ENCODE peak calls at places on chromosomes 16 and 17, in eight cellular contexts. One of them, this sample, is unnamed.

GRCh38 chr17:68462381-68463210 is 5.3 kb upstream of the WIPI1 start:
- DNase-seq in endothelial cell: peak; percentile 66
- DNase-seq in HS-5: peak; percentile 50
- DNase-seq in fibroblast of the aortic adventitia: peak; percentile 91
- DNase-seq in GM18507: peak; percentile 37
- DNase-seq in NCI-H1417: peak; percentile 89
- DNase-seq in RPMI8226: peak; percentile 92
- DNase-seq in frontal cortex: peak; percentile 53
- DNase-seq in this sample: no peak

GRCh38 chr16:69286941-69287713 is 24.0 kb upstream of the VPS4A start:
- DNase-seq in endothelial cell: peak; percentile 28
- DNase-seq in HS-5: peak; percentile 33
- DNase-seq in fibroblast of the aortic adventitia: peak; percentile 88
- DNase-seq in GM18507: peak; percentile 15
- DNase-seq in NCI-H1417: peak; percentile 36
- DNase-seq in RPMI8226: peak; percentile 75
- DNase-seq in frontal cortex: peak; percentile 22
- DNase-seq in this sample: no peak

GRCh38 chr17:76384987-76385891 is 830 bp downstream of the SPHK1 start:
- DNase-seq in endothelial cell: peak; percentile 36
- DNase-seq in HS-5: peak; percentile 25
- DNase-seq in fibroblast of the aortic adventitia: peak; percentile 70
- DNase-seq in GM18507: no peak
- DNase-seq in NCI-H1417: no peak
- DNase-seq in RPMI8226: peak; percentile 29
- DNase-seq in frontal cortex: peak; percentile 73
- DNase-seq in this sample: peak; percentile 61

GRCh38 chr17:77191266-77191665 is 50.5 kb downstream of the SEC14L1 start:
- DNase-seq in endothelial cell: no peak
- DNase-seq in HS-5: no peak
- DNase-seq in fibroblast of the aortic adventitia: no peak
- DNase-seq in GM18507: no peak
- DNase-seq in NCI-H1417: no peak
- DNase-seq in RPMI8226: no peak
- DNase-seq in frontal cortex: no peak
- DNase-seq in this sample: no peak

GRCh38 chr16:88282221-88283041 is 100.3 kb upstream of the ZNF469 start:
- DNase-seq in endothelial cell: no peak
- DNase-seq in HS-5: no peak
- DNase-seq in fibroblast of the aortic adventitia: peak; percentile 52
- DNase-seq in GM18507: no peak
- DNase-seq in NCI-H1417: no peak
- DNase-seq in RPMI8226: no peak
- DNase-seq in frontal cortex: no peak
- DNase-seq in this sample: no peak

GRCh38 chr17:75250009-75250471 is 11.4 kb downstream of the GGA3 start:
- DNase-seq in endothelial cell: no peak
- DNase-seq in HS-5: no peak
- DNase-seq in fibroblast of the aortic adventitia: peak; percentile 85
- DNase-seq in GM18507: no peak
- DNase-seq in NCI-H1417: no peak
- DNase-seq in RPMI8226: no peak
- DNase-seq in frontal cortex: no peak
- DNase-seq in this sample: no peak

GRCh38 chr17:81868674-81869220 is 2.4 kb downstream of the ARHGDIA start:
- DNase-seq in endothelial cell: no peak
- DNase-seq in HS-5: no peak
- DNase-seq in fibroblast of the aortic adventitia: peak; percentile 80
- DNase-seq in GM18507: no peak
- DNase-seq in NCI-H1417: no peak
- DNase-seq in RPMI8226: peak; percentile 47
- DNase-seq in frontal cortex: no peak
- DNase-seq in this sample: no peak

GRCh38 chr17:4509402-4509801 is 10.7 kb downstream of the SPNS2 start:
- DNase-seq in endothelial cell: no peak
- DNase-seq in HS-5: no peak
- DNase-seq in fibroblast of the aortic adventitia: no peak
- DNase-seq in GM18507: no peak
- DNase-seq in NCI-H1417: no peak
- DNase-seq in RPMI8226: peak; percentile 55
- DNase-seq in frontal cortex: no peak
- DNase-seq in this sample: peak; percentile 64

GRCh38 chr17:2981325-2981724 is 82.1 kb downstream of the OR1D5 start:
- DNase-seq in endothelial cell: no peak
- DNase-seq in HS-5: no peak
- DNase-seq in fibroblast of the aortic adventitia: no peak
- DNase-seq in GM18507: no peak
- DNase-seq in NCI-H1417: no peak
- DNase-seq in RPMI8226: no peak
- DNase-seq in frontal cortex: no peak
- DNase-seq in this sample: peak; percentile 9

GRCh38 chr16:89363621-89364393 is 126.6 kb downstream of the ANKRD11 start:
- DNase-seq in endothelial cell: no peak
- DNase-seq in HS-5: no peak
- DNase-seq in fibroblast of the aortic adventitia: peak; percentile 68
- DNase-seq in GM18507: no peak
- DNase-seq in NCI-H1417: no peak
- DNase-seq in RPMI8226: no peak
- DNase-seq in frontal cortex: no peak
- DNase-seq in this sample: no peak

GRCh38 chr16:56451753-56452689 is 667 bp downstream of the OGFOD1 start:
- DNase-seq in endothelial cell: peak; percentile 12
- DNase-seq in HS-5: peak; percentile 14
- DNase-seq in fibroblast of the aortic adventitia: peak; percentile 27
- DNase-seq in GM18507: peak; percentile 18
- DNase-seq in NCI-H1417: peak; percentile 5
- DNase-seq in RPMI8226: peak; percentile 72
- DNase-seq in frontal cortex: peak; percentile 22
- DNase-seq in this sample: peak; percentile 54

GRCh38 chr16:69888005-69888560 is 63.1 kb upstream of the CLEC18A start:
- DNase-seq in endothelial cell: no peak
- DNase-seq in HS-5: no peak
- DNase-seq in fibroblast of the aortic adventitia: no peak
- DNase-seq in GM18507: peak; percentile 42
- DNase-seq in NCI-H1417: no peak
- DNase-seq in RPMI8226: no peak
- DNase-seq in frontal cortex: no peak
- DNase-seq in this sample: no peak

GRCh38 chr17:59814685-59815084 is 78.1 kb downstream of the TUBD1 start:
- DNase-seq in endothelial cell: no peak
- DNase-seq in HS-5: no peak
- DNase-seq in fibroblast of the aortic adventitia: no peak
- DNase-seq in GM18507: no peak
- DNase-seq in NCI-H1417: no peak
- DNase-seq in RPMI8226: no peak
- DNase-seq in frontal cortex: no peak
- DNase-seq in this sample: no peak

GRCh38 chr17:4947411-4948165 is 742 bp downstream of the PFN1 start:
- DNase-seq in endothelial cell: peak; percentile 54
- DNase-seq in HS-5: no peak
- DNase-seq in fibroblast of the aortic adventitia: peak; percentile 31
- DNase-seq in GM18507: no peak
- DNase-seq in NCI-H1417: no peak
- DNase-seq in RPMI8226: peak; percentile 51
- DNase-seq in frontal cortex: peak; percentile 71
- DNase-seq in this sample: peak; percentile 94

GRCh38 chr16:89519881-89520280 is 11.7 kb downstream of the SPG7 start:
- DNase-seq in endothelial cell: no peak
- DNase-seq in HS-5: no peak
- DNase-seq in fibroblast of the aortic adventitia: no peak
- DNase-seq in GM18507: no peak
- DNase-seq in NCI-H1417: no peak
- DNase-seq in RPMI8226: no peak
- DNase-seq in frontal cortex: no peak
- DNase-seq in this sample: no peak

GRCh38 chr17:16527298-16527697 is 35.3 kb upstream of the LRRC75A start:
- DNase-seq in endothelial cell: no peak
- DNase-seq in HS-5: no peak
- DNase-seq in fibroblast of the aortic adventitia: no peak
- DNase-seq in GM18507: no peak
- DNase-seq in NCI-H1417: no peak
- DNase-seq in RPMI8226: no peak
- DNase-seq in frontal cortex: no peak
- DNase-seq in this sample: no peak

GRCh38 chr17:13030459-13031305 is 12.9 kb upstream of the ELAC2 start:
- DNase-seq in endothelial cell: peak; percentile 59
- DNase-seq in HS-5: peak; percentile 48
- DNase-seq in fibroblast of the aortic adventitia: peak; percentile 89
- DNase-seq in GM18507: peak; percentile 18
- DNase-seq in NCI-H1417: peak; percentile 6
- DNase-seq in RPMI8226: peak; percentile 45
- DNase-seq in frontal cortex: peak; percentile 39
- DNase-seq in this sample: no peak

GRCh38 chr17:78718575-78719209 is 63.4 kb downstream of the CYTH1 start:
- DNase-seq in endothelial cell: no peak
- DNase-seq in HS-5: no peak
- DNase-seq in fibroblast of the aortic adventitia: no peak
- DNase-seq in GM18507: no peak
- DNase-seq in NCI-H1417: no peak
- DNase-seq in RPMI8226: no peak
- DNase-seq in frontal cortex: no peak
- DNase-seq in this sample: no peak

This sample was measured in upper lobe of left lung.